ENCODE peak calls at places on chromosome 10, in four cellular contexts. N is stomach; T is CD8-positive, alpha-beta T cell; V is right atrium auricular region. L is an unnamed sample.

GRCh38 chr10:76149602-76150138 is 718.2 kb downstream of the LRMDA start:
- DNase-seq in N (no peak), T (no peak), V (no peak), L (no peak)

GRCh38 chr10:61784354-61785131 is 117.0 kb upstream of the ARID5B start:
- DNase-seq in N (no peak), T (no peak), V (no peak), L (no peak)

GRCh38 chr10:131726460-131726861 is 174.3 kb upstream of the PPP2R2D start:
- DNase-seq in N (peak; percentile 43), T (no peak), V (no peak), L (no peak)

GRCh38 chr10:1687190-1687589 is 50.1 kb downstream of the ADARB2 start:
- DNase-seq in N (no peak), T (no peak), V (no peak), L (no peak)

GRCh38 chr10:77696584-77696983 is 59.0 kb upstream of the KCNMA1 start:
- DNase-seq in N (no peak), T (no peak), V (no peak), L (no peak)

GRCh38 chr10:80500572-80501380 is 36.9 kb upstream of the SH2D4B start:
- DNase-seq in N (peak; percentile 25), T (peak; percentile 29), V (no peak), L (no peak)

GRCh38 chr10:43140414-43140813 is 2.2 kb downstream of the CSGALNACT2 start:
- DNase-seq in N (no peak), T (no peak), V (no peak), L (peak; percentile 85)

GRCh38 chr10:89861584-89862287 is 160.3 kb downstream of the KIF20B start:
- DNase-seq in N (no peak), T (no peak), V (no peak), L (no peak)

GRCh38 chr10:84173543-84173942 is at the start of gene GPR15LG:
- DNase-seq in N (no peak), T (no peak), V (no peak), L (no peak)

GRCh38 chr10:60358282-60358681 is 31.4 kb downstream of the ANK3 start:
- DNase-seq in N (no peak), T (no peak), V (no peak), L (no peak)

GRCh38 chr10:11035318-11035920 is 17.7 kb downstream of the CELF2 start:
- DNase-seq in N (no peak), T (no peak), V (peak; percentile 85), L (no peak)

GRCh38 chr10:112389147-112389822 is 15.4 kb downstream of the ACSL5 start:
- DNase-seq in N (peak; percentile 41), T (peak; percentile 42), V (peak; percentile 65), L (no peak)

GRCh38 chr10:128102480-128103228 is 23.6 kb downstream of the MKI67 start:
- DNase-seq in N (peak; percentile 48), T (no peak), V (no peak), L (no peak)

GRCh38 chr10:27240212-27240890 is at the start of gene ACBD5:
- DNase-seq in N (peak; percentile 88), T (peak; percentile 79), V (peak; percentile 95), L (no peak)

GRCh38 chr10:27771231-27771630 is 25.6 kb upstream of the MKX start:
- DNase-seq in N (no peak), T (no peak), V (no peak), L (no peak)

GRCh38 chr10:92695679-92696605 is 6.2 kb downstream of the HHEX start:
- DNase-seq in N (no peak), T (no peak), V (no peak), L (no peak)

GRCh38 chr10:63553473-63553872 is 32.3 kb downstream of the REEP3 start:
- DNase-seq in N (no peak), T (no peak), V (no peak), L (no peak)

GRCh38 chr10:33238643-33239042 is 95.8 kb downstream of the NRP1 start:
- DNase-seq in N (no peak), T (no peak), V (no peak), L (peak; percentile 82)

GRCh38 chr10:78359641-78360091 is 326.0 kb downstream of the RPS24 start:
- DNase-seq in N (no peak), T (no peak), V (no peak), L (no peak)

GRCh38 chr10:28652101-28652500 is 25.2 kb upstream of the BAMBI start:
- DNase-seq in N (no peak), T (no peak), V (no peak), L (no peak)

GRCh38 chr10:485776-486572 is 203.5 kb downstream of the DIP2C start:
- DNase-seq in N (peak; percentile 23), T (no peak), V (peak; percentile 58), L (no peak)

GRCh38 chr10:132737390-132738048 is 48.4 kb downstream of the NKX6-2 start:
- DNase-seq in N (no peak), T (no peak), V (no peak), L (no peak)

GRCh38 chr10:63487990-63488389 is 22.2 kb upstream of the JMJD1C start:
- DNase-seq in N (no peak), T (no peak), V (no peak), L (no peak)

GRCh38 chr10:129078322-129078721 is 388.7 kb upstream of the MGMT start:
- DNase-seq in N (no peak), T (no peak), V (peak; percentile 32), L (no peak)

GRCh38 chr10:21175797-21176196 is 278.7 kb upstream of the NEBL start:
- DNase-seq in N (no peak), T (no peak), V (no peak), L (no peak)

GRCh38 chr10:119139464-119140067 is 25.9 kb downstream of the SFXN4 start:
- DNase-seq in N (peak; percentile 31), T (peak; percentile 49), V (no peak), L (no peak)

GRCh38 chr10:21523557-21524008 is 1.9 kb downstream of the SKIDA1 start:
- DNase-seq in N (no peak), T (no peak), V (no peak), L (no peak)

GRCh38 chr10:34768261-34768971 is 46.7 kb downstream of the PARD3 start:
- DNase-seq in N (peak; percentile 89), T (no peak), V (peak; percentile 74), L (no peak)

GRCh38 chr10:46559231-46559671 is 2.8 kb upstream of the GPRIN2 start:
- DNase-seq in N (no peak), T (no peak), V (no peak), L (no peak)

GRCh38 chr10:18246967-18247366 is 106.7 kb downstream of the CACNB2 start:
- DNase-seq in N (no peak), T (no peak), V (no peak), L (no peak)

GRCh38 chr10:70740441-70741288 is 44.5 kb downstream of the TBATA start:
- DNase-seq in N (no peak), T (no peak), V (no peak), L (no peak)

GRCh38 chr10:118698421-118698820 is 56.3 kb downstream of the CACUL1 start:
- DNase-seq in N (peak; percentile 36), T (peak; percentile 82), V (no peak), L (no peak)

GRCh38 chr10:31288001-31288400 is 31.0 kb upstream of the ZEB1 start:
- DNase-seq in N (no peak), T (no peak), V (no peak), L (no peak)

GRCh38 chr10:31294556-31294955 is 24.5 kb upstream of the ZEB1 start:
- DNase-seq in N (no peak), T (no peak), V (no peak), L (no peak)

GRCh38 chr10:31290386-31290785 is 28.6 kb upstream of the ZEB1 start:
- DNase-seq in N (no peak), T (no peak), V (no peak), L (no peak)

GRCh38 chr10:31288961-31289360 is 30.1 kb upstream of the ZEB1 start:
- DNase-seq in N (no peak), T (no peak), V (no peak), L (no peak)

GRCh38 chr10:31291123-31291522 is 27.9 kb upstream of the ZEB1 start:
- DNase-seq in N (no peak), T (no peak), V (no peak), L (no peak)
- TF ChIP-seq CTCF in N (no peak), T (no peak), V (no peak), L (no peak)

GRCh38 chr10:69226919-69227450 is 6.9 kb downstream of the HKDC1 start:
- DNase-seq in N (no peak), T (no peak), V (no peak), L (no peak)

GRCh38 chr10:69230128-69230527 is 10.0 kb downstream of the HKDC1 start:
- DNase-seq in N (no peak), T (no peak), V (no peak), L (no peak)

GRCh38 chr10:69228151-69228550 is 8.0 kb downstream of the HKDC1 start:
- DNase-seq in N (no peak), T (no peak), V (no peak), L (no peak)

GRCh38 chr10:69232252-69232651 is 12.1 kb downstream of the HKDC1 start:
- DNase-seq in N (no peak), T (no peak), V (no peak), L (peak; percentile 38)

DNA sequence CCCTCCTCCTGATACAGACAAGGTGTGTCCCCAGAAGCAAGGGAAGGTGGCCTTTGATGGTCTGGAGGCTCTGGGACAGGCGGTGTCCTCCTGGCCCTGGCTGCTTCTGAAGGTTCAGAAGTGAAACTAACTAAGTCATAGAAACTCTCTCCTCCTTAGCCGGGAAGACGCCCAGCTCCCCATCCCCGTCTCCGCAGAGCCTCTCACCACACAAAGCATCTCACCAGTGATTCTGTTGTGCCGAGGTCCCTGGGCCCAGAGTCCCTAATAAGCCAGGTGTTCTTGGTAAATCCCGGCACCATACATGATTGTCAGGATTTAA is 9.4 kb downstream of the HKDC1 start:
- DNase-seq in N (no peak), T (no peak), V (no peak), L (no peak)
- H3K4me3 ChIP-seq in N (no peak overlapping the region), T (peak overlapping the region; percentile 30), V (no peak overlapping the region), L (no peak overlapping the region)

DNA sequence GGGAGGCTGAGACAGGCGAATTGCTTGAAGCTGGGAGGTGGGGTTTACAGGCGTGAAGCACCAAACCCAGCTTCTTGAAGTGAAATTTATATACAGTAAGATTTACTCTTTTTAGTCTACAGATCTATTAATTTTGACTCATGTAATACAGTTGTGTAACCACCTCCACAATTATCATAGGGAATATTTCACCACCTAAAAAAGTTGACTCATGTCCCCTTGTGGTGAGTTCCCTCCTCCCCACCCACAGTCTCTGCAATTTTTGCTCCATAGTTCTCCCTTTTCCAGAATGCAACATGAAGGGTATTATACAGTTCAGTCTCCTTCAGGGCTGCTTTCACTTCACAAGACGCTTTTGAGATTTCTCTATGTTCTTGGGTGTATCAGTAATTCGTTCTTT is 156.8 kb downstream of the FAM107B start:
- DNase-seq in N (no peak), T (no peak), V (no peak), L (no peak)
- TF ChIP-seq CTCF in N (no peak), T (no peak), V (no peak), L (no peak)

DNA sequence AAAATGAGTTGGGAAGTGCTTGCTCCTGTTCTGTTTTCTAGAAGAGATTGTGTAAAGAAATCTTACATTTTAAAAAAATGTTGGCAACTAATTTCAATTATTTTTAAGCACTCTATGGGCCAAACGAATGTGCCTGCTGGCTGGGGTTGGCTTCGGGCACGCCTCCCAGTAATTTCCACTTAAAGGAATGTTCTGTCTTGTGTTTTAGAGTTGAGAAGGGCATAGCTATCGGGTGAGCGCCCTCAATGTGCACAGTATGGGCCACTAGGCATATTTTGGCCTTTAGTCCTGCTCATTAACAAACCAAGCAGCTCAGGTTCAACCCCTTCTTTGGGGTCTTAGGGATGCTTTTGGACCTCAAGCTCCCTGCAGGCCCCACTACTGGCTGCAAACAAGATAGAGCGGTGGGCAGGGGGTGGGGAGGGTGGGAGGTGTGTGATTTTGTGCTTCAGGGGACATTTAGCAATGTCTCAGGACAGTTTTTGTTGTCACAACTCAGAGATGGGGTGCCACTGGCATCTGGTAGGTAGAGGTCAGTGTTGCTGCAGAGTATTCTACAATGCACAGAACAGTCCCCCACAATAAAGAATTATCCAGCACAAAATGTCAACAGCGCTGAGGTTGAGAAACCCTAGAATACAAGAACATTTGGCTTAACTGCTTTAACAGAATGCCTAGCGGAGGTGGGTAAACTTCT is 40.7 kb downstream of the TACC2 start:
- DNase-seq in N (peak; percentile 52), T (no peak), V (no peak), L (no peak)
- H3K4me3 ChIP-seq in N (no peak overlapping the region), T (no peak overlapping the region), V (no peak overlapping the region), L (no peak overlapping the region)

L was measured in AG04449.